ENCODE peak calls at places on chromosome 16, in four cellular contexts. One of them, this sample, is unnamed. For H3K4me1, the result is how much of the 10 kb centered on the place peaks cover.

GRCh38 chr16:87828071-87828971 is 41.0 kb downstream of the SLC7A5 start:
- DNase-seq in IMR-90: no peak
- DNase-seq in adrenal gland: no peak
- DNase-seq in body of pancreas: peak
- DNase-seq in this sample: peak

GRCh38 chr16:46404028-46404427 is 217.2 kb downstream of the SHCBP1 start:
- DNase-seq in IMR-90: no peak
- DNase-seq in adrenal gland: no peak
- DNase-seq in body of pancreas: no peak
- DNase-seq in this sample: no peak

GRCh38 chr16:87608400-87608985 is 6.2 kb downstream of the JPH3 start:
- DNase-seq in IMR-90: peak
- DNase-seq in adrenal gland: no peak
- DNase-seq in body of pancreas: peak
- DNase-seq in this sample: no peak

GRCh38 chr16:85369741-85370528 is 243.2 kb upstream of the GSE1 start:
- DNase-seq in IMR-90: no peak
- DNase-seq in adrenal gland: peak
- DNase-seq in body of pancreas: peak
- DNase-seq in this sample: peak

GRCh38 chr16:80976946-80977345 is 29.7 kb downstream of the CMC2 start:
- DNase-seq in IMR-90: peak
- DNase-seq in adrenal gland: no peak
- DNase-seq in body of pancreas: no peak
- DNase-seq in this sample: no peak

GRCh38 chr16:19940195-19940594 is 55.5 kb upstream of the GPRC5B start:
- DNase-seq in IMR-90: no peak
- DNase-seq in adrenal gland: no peak
- DNase-seq in body of pancreas: no peak
- DNase-seq in this sample: no peak

GRCh38 chr16:180101-180920 is at the start of gene HBQ1:
- DNase-seq in IMR-90: no peak
- DNase-seq in adrenal gland: no peak
- DNase-seq in body of pancreas: no peak
- DNase-seq in this sample: no peak

GRCh38 chr16:61263400-61263799 is 772.8 kb downstream of the CDH8 start:
- DNase-seq in IMR-90: no peak
- DNase-seq in adrenal gland: no peak
- DNase-seq in body of pancreas: no peak
- DNase-seq in this sample: no peak

GRCh38 chr16:56203052-56203451 is 11.8 kb downstream of the GNAO1 start:
- DNase-seq in IMR-90: peak
- DNase-seq in adrenal gland: no peak
- DNase-seq in body of pancreas: no peak
- DNase-seq in this sample: no peak

GRCh38 chr16:64196444-64196843 is 925.4 kb downstream of the CDH11 start:
- DNase-seq in IMR-90: peak
- DNase-seq in adrenal gland: no peak
- DNase-seq in body of pancreas: no peak
- DNase-seq in this sample: no peak

GRCh38 chr16:19136549-19137196 is 22.9 kb downstream of the ITPRIPL2 start:
- DNase-seq in IMR-90: peak
- DNase-seq in adrenal gland: peak
- DNase-seq in body of pancreas: no peak
- DNase-seq in this sample: no peak

GRCh38 chr16:74950511-74950910 is 34.4 kb downstream of the WDR59 start:
- DNase-seq in IMR-90: no peak
- DNase-seq in adrenal gland: no peak
- DNase-seq in body of pancreas: no peak
- DNase-seq in this sample: no peak

GRCh38 chr16:47037396-47037745 is 63.9 kb upstream of the DNAJA2 start:
- DNase-seq in IMR-90: no peak
- DNase-seq in adrenal gland: peak
- DNase-seq in body of pancreas: peak
- DNase-seq in this sample: peak

GRCh38 chr16:81155769-81156168 is 59.6 kb upstream of the GCSH start:
- DNase-seq in IMR-90: no peak
- DNase-seq in adrenal gland: no peak
- DNase-seq in body of pancreas: no peak
- DNase-seq in this sample: no peak

GRCh38 chr16:67969286-67970039 is 1.0 kb upstream of the SLC12A4 start:
- DNase-seq in IMR-90: no peak
- DNase-seq in adrenal gland: no peak
- DNase-seq in body of pancreas: no peak
- DNase-seq in this sample: no peak

GRCh38 chr16:74825941-74826340 is 51.3 kb upstream of the FA2H start:
- DNase-seq in IMR-90: no peak
- DNase-seq in adrenal gland: peak
- DNase-seq in body of pancreas: no peak
- DNase-seq in this sample: no peak

GRCh38 chr16:85385463-85386331 is 227.4 kb upstream of the GSE1 start:
- DNase-seq in IMR-90: no peak
- DNase-seq in adrenal gland: no peak
- DNase-seq in body of pancreas: no peak
- DNase-seq in this sample: peak

GRCh38 chr16:8278181-8278580 is 312.1 kb downstream of the TMEM114 start:
- DNase-seq in IMR-90: no peak
- DNase-seq in adrenal gland: no peak
- DNase-seq in body of pancreas: no peak
- DNase-seq in this sample: no peak

GRCh38 chr16:49050607-49051006 is 231.0 kb downstream of the CBLN1 start:
- DNase-seq in IMR-90: no peak
- DNase-seq in adrenal gland: peak
- DNase-seq in body of pancreas: no peak
- DNase-seq in this sample: no peak

GRCh38 chr16:27572711-27573110 is 22.8 kb downstream of the KATNIP start:
- DNase-seq in IMR-90: no peak
- DNase-seq in adrenal gland: no peak
- DNase-seq in body of pancreas: no peak
- DNase-seq in this sample: no peak

GRCh38 chr16:12735805-12736204 is 67.9 kb downstream of the CPPED1 start:
- DNase-seq in IMR-90: no peak
- DNase-seq in adrenal gland: no peak
- DNase-seq in body of pancreas: no peak
- DNase-seq in this sample: no peak

GRCh38 chr16:14539631-14540030 is 90.4 kb downstream of the PARN start:
- DNase-seq in IMR-90: peak
- DNase-seq in adrenal gland: no peak
- DNase-seq in body of pancreas: no peak
- DNase-seq in this sample: no peak

GRCh38 chr16:67246081-67246944 is 968 bp downstream of the FHOD1 start:
- DNase-seq in IMR-90: peak
- DNase-seq in adrenal gland: peak
- DNase-seq in body of pancreas: peak
- DNase-seq in this sample: peak

GRCh38 chr16:57479043-57479421 is 7.3 kb downstream of the DOK4 start:
- DNase-seq in IMR-90: no peak
- DNase-seq in adrenal gland: no peak
- DNase-seq in body of pancreas: no peak
- DNase-seq in this sample: no peak
- H3K4me3 ChIP-seq in IMR-90: peak
- H3K4me3 ChIP-seq in adrenal gland: peak
- H3K4me3 ChIP-seq in body of pancreas: no peak
- H3K4me3 ChIP-seq in this sample: peak

DNA sequence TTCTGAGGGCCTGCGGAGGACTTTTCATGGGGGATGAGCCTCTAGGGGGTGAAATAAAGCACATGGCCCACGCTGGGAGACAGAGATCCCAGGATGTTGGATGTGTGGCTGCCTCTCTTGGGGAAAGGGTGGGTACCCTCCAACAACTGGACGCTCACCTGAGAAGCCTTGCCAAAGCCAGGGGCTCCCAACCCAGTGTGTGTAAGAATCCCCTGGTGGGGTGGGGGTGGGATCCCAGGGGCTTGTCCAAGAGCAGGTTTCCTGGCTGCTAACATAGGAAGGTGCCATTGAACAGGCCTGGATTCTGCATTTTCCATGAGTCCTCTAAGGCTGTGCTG is 587 bp downstream of the SNX20 start:
- DNase-seq in IMR-90: no peak
- DNase-seq in adrenal gland: no peak
- DNase-seq in body of pancreas: no peak
- DNase-seq in this sample: no peak
- H3K4me1 ChIP-seq in IMR-90: under half
- H3K4me1 ChIP-seq in adrenal gland: under half
- H3K4me1 ChIP-seq in body of pancreas: under half
- H3K4me1 ChIP-seq in this sample: under half

DNA sequence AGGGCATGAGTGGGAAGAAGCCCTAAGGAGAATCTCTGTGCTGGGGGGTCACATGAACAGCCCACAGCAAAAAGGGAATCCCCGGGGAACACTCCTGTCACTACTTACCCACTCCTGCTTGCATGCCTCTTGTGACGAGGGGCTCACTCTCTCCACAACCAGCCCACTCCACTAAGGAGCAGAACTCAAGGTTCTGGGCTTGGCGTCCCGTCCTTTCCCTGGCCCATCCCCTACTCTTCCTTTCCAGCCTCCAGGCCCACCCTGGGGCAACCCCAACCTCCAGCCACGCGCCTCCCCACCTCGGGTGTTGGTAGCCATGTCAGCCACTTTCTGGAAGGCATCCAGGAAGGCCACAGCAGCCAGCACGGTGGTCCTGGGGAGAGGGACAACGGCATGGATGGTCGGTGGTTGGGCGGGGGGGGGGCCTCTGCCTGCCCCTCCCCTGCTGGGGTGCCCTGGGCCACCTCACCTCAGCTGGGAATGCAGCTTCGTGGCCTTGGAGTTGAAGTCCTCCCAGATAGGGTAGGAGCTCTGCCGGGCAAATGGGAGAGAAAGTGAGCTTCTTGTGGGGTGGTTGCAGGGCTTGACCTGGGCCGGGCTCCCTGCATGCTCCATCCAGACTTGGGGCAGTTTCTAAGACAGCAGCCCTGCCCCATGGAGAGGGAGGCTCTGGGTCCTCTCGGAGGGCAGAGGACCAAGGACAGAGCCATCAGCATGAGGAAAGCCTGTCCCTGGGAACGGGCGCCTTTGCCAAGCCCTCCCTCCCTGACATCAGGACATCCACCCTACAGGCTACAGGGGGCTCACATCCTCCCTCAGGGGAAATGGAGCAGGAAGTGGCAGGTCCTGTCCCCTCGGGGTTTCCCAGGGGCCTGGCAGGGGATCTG is 5.1 kb downstream of the MTSS2 start:
- DNase-seq in IMR-90: no peak
- DNase-seq in adrenal gland: peak
- DNase-seq in body of pancreas: no peak
- DNase-seq in this sample: peak
- H3K4me3 ChIP-seq in IMR-90: no peak
- H3K4me3 ChIP-seq in adrenal gland: no peak
- H3K4me3 ChIP-seq in body of pancreas: no peak
- H3K4me3 ChIP-seq in this sample: no peak

DNA sequence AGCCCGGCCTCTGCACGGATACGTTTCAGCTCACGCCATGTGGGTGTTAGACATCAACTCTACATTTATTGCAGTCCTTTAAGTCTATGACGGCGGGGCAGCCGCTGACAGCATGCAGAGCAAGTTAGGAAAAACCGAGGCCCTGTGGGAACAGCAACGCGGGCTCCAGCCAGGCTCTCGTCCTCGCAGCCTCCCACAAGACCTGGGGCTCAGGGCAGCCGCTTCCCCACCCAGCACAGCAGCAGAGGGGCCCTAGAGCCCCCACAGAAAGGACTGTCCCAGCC is 3.7 kb upstream of the MRPS34 start:
- DNase-seq in IMR-90: no peak
- DNase-seq in adrenal gland: no peak
- DNase-seq in body of pancreas: no peak
- DNase-seq in this sample: peak
- H3K4me1 ChIP-seq in IMR-90: under half
- H3K4me1 ChIP-seq in adrenal gland: under half
- H3K4me1 ChIP-seq in body of pancreas: half or more
- H3K4me1 ChIP-seq in this sample: under half

GRCh38 chr16:53717577-53717976 is 13.6 kb downstream of the FTO start:
- DNase-seq in IMR-90: no peak
- DNase-seq in adrenal gland: no peak
- DNase-seq in body of pancreas: no peak
- DNase-seq in this sample: no peak
- H3K4me3 ChIP-seq in IMR-90: no peak
- H3K4me3 ChIP-seq in adrenal gland: no peak
- H3K4me3 ChIP-seq in body of pancreas: no peak
- H3K4me3 ChIP-seq in this sample: no peak

DNA sequence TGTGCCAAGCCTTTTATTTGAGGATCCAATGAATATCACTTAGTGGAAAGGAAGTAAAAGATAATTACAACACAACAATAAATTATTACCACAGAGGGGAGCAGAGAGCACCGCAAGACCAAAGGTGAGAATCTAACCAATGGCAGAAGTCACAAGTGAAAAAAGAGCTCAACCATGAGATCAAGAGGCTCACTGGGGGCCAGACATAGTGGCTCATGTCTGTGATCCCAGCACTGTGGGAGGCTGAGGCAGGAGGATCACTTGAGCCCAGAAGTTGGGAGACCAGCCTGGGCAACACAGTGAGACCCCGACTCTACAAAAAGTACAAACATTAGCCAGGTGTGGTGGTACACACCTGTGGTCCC is 17.7 kb downstream of the ANKRD11 start:
- DNase-seq in IMR-90: no peak
- DNase-seq in adrenal gland: no peak
- DNase-seq in body of pancreas: no peak
- DNase-seq in this sample: no peak
- H3K4me1 ChIP-seq in IMR-90: under half
- H3K4me1 ChIP-seq in adrenal gland: under half
- H3K4me1 ChIP-seq in body of pancreas: half or more
- H3K4me1 ChIP-seq in this sample: under half

GRCh38 chr16:71547168-71547567 is 20.9 kb downstream of the CHST4 start:
- DNase-seq in IMR-90: no peak
- DNase-seq in adrenal gland: no peak
- DNase-seq in body of pancreas: no peak
- DNase-seq in this sample: no peak
- H3K4me3 ChIP-seq in IMR-90: no peak
- H3K4me3 ChIP-seq in adrenal gland: no peak
- H3K4me3 ChIP-seq in body of pancreas: no peak
- H3K4me3 ChIP-seq in this sample: no peak